ENCODE peak calls at places on chromosomes 11 and 22, in seven cellular contexts. W is GM23338; H is non-pigmented ciliary epithelial cell; O is MM.1S; N is cardiac muscle cell; E is adipocyte; A is activated CD4-positive, CD25-positive, alpha-beta regulatory T cell. Q is an unnamed sample.

GRCh38 chr11:8099291-8099899 is 18.4 kb downstream of the TUB start:
- DNase-seq in W (peak), H (peak), O (peak), N (peak), E (peak), A (peak), Q (peak)

GRCh38 chr22:25702046-25702445 is 39.9 kb upstream of the MYO18B start:
- DNase-seq in W (no peak), H (no peak), O (peak), N (no peak), E (peak), A (no peak), Q (peak)

GRCh38 chr11:12248330-12248729 is 129.0 kb upstream of the PARVA start:
- DNase-seq in W (peak), H (no peak), O (no peak), N (no peak), E (peak), A (no peak), Q (no peak)

GRCh38 chr11:123308077-123308476 is 113.0 kb upstream of the CLMP start:
- DNase-seq in W (no peak), H (peak), O (peak), N (peak), E (peak), A (no peak), Q (no peak)

GRCh38 chr22:19817561-19818263 is 37.0 kb downstream of the GNB1L start:
- DNase-seq in W (no peak), H (no peak), O (no peak), N (no peak), E (no peak), A (no peak), Q (no peak)

GRCh38 chr11:1505480-1505879 is 18.9 kb upstream of the MOB2 start:
- DNase-seq in W (peak), H (no peak), O (no peak), N (no peak), E (no peak), A (no peak), Q (no peak)

GRCh38 chr11:120718171-120718570 is 206.6 kb downstream of the GRIK4 start:
- DNase-seq in W (no peak), H (no peak), O (no peak), N (no peak), E (no peak), A (no peak), Q (no peak)

GRCh38 chr11:126407682-126408288 is 52.3 kb downstream of the ST3GAL4 start:
- DNase-seq in W (no peak), H (no peak), O (no peak), N (no peak), E (no peak), A (no peak), Q (no peak)

GRCh38 chr11:11478021-11478420 is 125.0 kb upstream of the CSNK2A3 start:
- DNase-seq in W (no peak), H (no peak), O (no peak), N (no peak), E (no peak), A (no peak), Q (no peak)

GRCh38 chr11:88543902-88544655 is 206.5 kb upstream of the CTSC start:
- DNase-seq in W (peak), H (peak), O (peak), N (peak), E (peak), A (peak), Q (peak)

GRCh38 chr11:925496-926301 is at the start of gene AP2A2:
- DNase-seq in W (peak), H (no peak), O (peak), N (peak), E (peak), A (peak), Q (peak)

GRCh38 chr11:13298765-13299164 is 21.2 kb downstream of the BMAL1 start:
- DNase-seq in W (no peak), H (no peak), O (no peak), N (no peak), E (no peak), A (no peak), Q (no peak)

GRCh38 chr11:65219930-65220213 is 38.1 kb downstream of the CAPN1 start:
- DNase-seq in W (no peak), H (no peak), O (no peak), N (no peak), E (no peak), A (no peak), Q (no peak)

GRCh38 chr11:84140386-84141169 is 854.4 kb upstream of the CCDC90B start:
- DNase-seq in W (peak), H (no peak), O (no peak), N (no peak), E (no peak), A (no peak), Q (no peak)

GRCh38 chr11:8779107-8779506 is 96.5 kb downstream of the RPL27A start:
- DNase-seq in W (no peak), H (no peak), O (no peak), N (no peak), E (no peak), A (no peak), Q (no peak)

GRCh38 chr11:75673977-75674582 is 5.2 kb upstream of the MAP6 start:
- DNase-seq in W (peak), H (no peak), O (peak), N (no peak), E (no peak), A (no peak), Q (peak)

GRCh38 chr11:12460441-12460840 is 83.1 kb downstream of the PARVA start:
- DNase-seq in W (no peak), H (no peak), O (no peak), N (no peak), E (no peak), A (no peak), Q (no peak)

GRCh38 chr22:25057013-25057881 is 104.7 kb downstream of the KIAA1671 start:
- DNase-seq in W (peak), H (no peak), O (peak), N (peak), E (peak), A (peak), Q (peak)

GRCh38 chr11:5737672-5738071 is 1.4 kb downstream of the OR56B1 start:
- DNase-seq in W (no peak), H (no peak), O (no peak), N (no peak), E (no peak), A (no peak), Q (no peak)

GRCh38 chr11:56750190-56750589 is 1.7 kb upstream of the OR9G4 start:
- DNase-seq in W (peak), H (no peak), O (no peak), N (no peak), E (no peak), A (no peak), Q (no peak)

GRCh38 chr11:93494341-93494740 is 48.9 kb downstream of the SMCO4 start:
- DNase-seq in W (no peak), H (peak), O (no peak), N (no peak), E (no peak), A (no peak), Q (no peak)

GRCh38 chr22:43136255-43136654 is 6.9 kb downstream of the MCAT start:
- DNase-seq in W (peak), H (no peak), O (no peak), N (peak), E (peak), A (peak), Q (peak)

GRCh38 chr11:9280655-9281301 is 15.6 kb upstream of the DENND5A start:
- DNase-seq in W (no peak), H (peak), O (peak), N (peak), E (peak), A (no peak), Q (peak)

GRCh38 chr11:61609970-61610347 is 29.1 kb upstream of the SYT7 start:
- DNase-seq in W (peak), H (no peak), O (no peak), N (peak), E (no peak), A (no peak), Q (peak)

GRCh38 chr11:127470485-127470884 is 469.9 kb upstream of the KIRREL3 start:
- DNase-seq in W (peak), H (no peak), O (peak), N (peak), E (no peak), A (no peak), Q (peak)

GRCh38 chr22:27474711-27475547 is 326.6 kb downstream of the MN1 start:
- DNase-seq in W (peak), H (peak), O (no peak), N (no peak), E (peak), A (no peak), Q (no peak)

GRCh38 chr11:57798905-57799559 is 37.4 kb downstream of the CTNND1 start:
- DNase-seq in W (no peak), H (no peak), O (no peak), N (no peak), E (peak), A (no peak), Q (no peak)

GRCh38 chr11:63866211-63866610 is 27.3 kb downstream of the MARK2 start:
- DNase-seq in W (no peak), H (peak), O (peak), N (no peak), E (peak), A (peak), Q (peak)

GRCh38 chr22:31128156-31128555 is 5.4 kb downstream of the INPP5J start:
- DNase-seq in W (no peak), H (no peak), O (no peak), N (no peak), E (no peak), A (no peak), Q (no peak)

GRCh38 chr11:68308068-68308467 is 4.3 kb upstream of the LRP5 start:
- DNase-seq in W (no peak), H (no peak), O (no peak), N (no peak), E (no peak), A (no peak), Q (no peak)

GRCh38 chr11:92306966-92307504 is 82.4 kb downstream of the FAT3 start:
- DNase-seq in W (no peak), H (no peak), O (no peak), N (no peak), E (no peak), A (no peak), Q (no peak)

GRCh38 chr11:20015529-20016427 is 144.5 kb downstream of the DBX1 start:
- DNase-seq in W (no peak), H (no peak), O (no peak), N (no peak), E (no peak), A (no peak), Q (no peak)

GRCh38 chr22:19527861-19528417 is 3.7 kb upstream of the CLDN5 start:
- DNase-seq in W (no peak), H (no peak), O (no peak), N (no peak), E (no peak), A (no peak), Q (no peak)

Q was measured in NAMALWA.